ENCODE peak calls at places on chromosomes 5 and 9, in seven cellular contexts. H is pancreas, V is fibroblast of lung, R is tibial nerve, Q is NCI-H510A, S is choroid plexus epithelial cell, T is glomerular endothelial cell. J is an unnamed sample.

GRCh38 chr5:137630972-137631370 is 104.9 kb downstream of the KLHL3 start:
- DNase-seq in H (no peak), S (no peak), Q (no peak), V (no peak), T (no peak), R (no peak), J (no peak)

GRCh38 chr5:6573651-6574101 is 59.2 kb downstream of the NSUN2 start:
- DNase-seq in S (no peak), T (no peak), R (no peak), V (no peak), Q (no peak), H (no peak), J (no peak)

GRCh38 chr9:10793306-10793705 is 180.5 kb upstream of the PTPRD start:
- DNase-seq in V (no peak), H (no peak), S (no peak), T (no peak), Q (no peak), R (no peak), J (no peak)

GRCh38 chr9:88045686-88046085 is 71.4 kb upstream of the CDK20 start:
- DNase-seq in S (no peak), T (no peak), Q (no peak), V (no peak), H (no peak), R (no peak), J (no peak)

GRCh38 chr5:17802256-17802655 is 168.0 kb downstream of the TAF11L14 start:
- DNase-seq in R (no peak), Q (no peak), S (peak; percentile 77), H (no peak), V (no peak), T (no peak), J (no peak)

GRCh38 chr5:1466631-1467265 is 21.5 kb upstream of the SLC6A3 start:
- DNase-seq in Q (no peak), V (no peak), R (no peak), T (no peak), H (no peak), S (no peak), J (no peak)

GRCh38 chr5:114362197-114362976 is 517 bp downstream of the KCNN2 start:
- DNase-seq in Q (peak; percentile 39), V (peak; percentile 46), S (no peak), R (no peak), H (no peak), T (no peak), J (no peak)

GRCh38 chr5:148961261-148962199 is 101.3 kb downstream of the SH3TC2 start:
- DNase-seq in T (no peak), R (no peak), S (no peak), V (peak; percentile 74), Q (no peak), H (peak; percentile 62), J (no peak)

GRCh38 chr5:72246954-72247442 is 73.0 kb downstream of the MRPS27 start:
- DNase-seq in Q (no peak), R (no peak), H (no peak), S (peak; percentile 62), V (peak; percentile 43), T (no peak), J (no peak)

GRCh38 chr5:121758640-121759039 is 93.0 kb upstream of the FTMT start:
- DNase-seq in T (no peak), Q (no peak), R (no peak), V (no peak), S (no peak), H (no peak), J (no peak)

GRCh38 chr9:93822229-93822628 is 132.9 kb downstream of the BARX1 start:
- DNase-seq in R (no peak), H (no peak), Q (no peak), T (no peak), S (no peak), V (no peak), J (no peak)

GRCh38 chr9:134848504-134848903 is 32.1 kb upstream of the FCN2 start:
- DNase-seq in V (no peak), Q (no peak), T (no peak), S (no peak), H (no peak), R (no peak), J (no peak)

GRCh38 chr5:62030326-62030725 is 275.7 kb upstream of the KIF2A start:
- DNase-seq in S (no peak), V (no peak), T (no peak), H (no peak), R (no peak), Q (no peak), J (no peak)

GRCh38 chr5:150662731-150663516 is 1.9 kb downstream of the MYOZ3 start:
- DNase-seq in Q (no peak), R (no peak), V (no peak), H (no peak), T (no peak), S (no peak), J (no peak)

GRCh38 chr9:134694714-134695113 is 53.1 kb downstream of the COL5A1 start:
- DNase-seq in V (no peak), S (no peak), H (no peak), T (no peak), R (no peak), Q (no peak), J (no peak)

GRCh38 chr9:14221558-14221957 is 92.4 kb downstream of the NFIB start:
- DNase-seq in R (no peak), V (peak; percentile 82), Q (no peak), H (no peak), T (peak; percentile 75), S (peak; percentile 66), J (no peak)

GRCh38 chr9:127058645-127059021 is 63.8 kb downstream of the ANGPTL2 start:
- DNase-seq in S (no peak), V (peak; percentile 44), Q (no peak), H (no peak), T (no peak), R (no peak), J (no peak)

GRCh38 chr9:130450344-130451003 is 5.7 kb downstream of the ASS1 start:
- DNase-seq in T (no peak), H (peak; percentile 66), Q (no peak), R (no peak), V (no peak), S (no peak), J (no peak)

GRCh38 chr5:145918397-145918796 is 18.0 kb upstream of the SH3RF2 start:
- DNase-seq in V (no peak), S (no peak), R (no peak), Q (no peak), T (no peak), H (no peak), J (no peak)

GRCh38 chr9:35689601-35690446 is at the start of gene TPM2:
- DNase-seq in H (no peak), R (peak; percentile 35), S (peak; percentile 72), Q (no peak), V (peak; percentile 86), T (no peak), J (no peak)

GRCh38 chr5:10856646-10857332 is 95.8 kb upstream of the DAP start:
- DNase-seq in T (no peak), S (peak; percentile 82), Q (no peak), H (peak; percentile 62), R (peak; percentile 38), V (peak; percentile 51), J (no peak)

GRCh38 chr5:90408571-90409317 is 812 bp downstream of the CETN3 start:
- DNase-seq in S (peak; percentile 5), V (no peak), T (no peak), Q (no peak), H (no peak), R (no peak), J (no peak)

GRCh38 chr9:94912700-94913249 is 186.3 kb downstream of the AOPEP start:
- DNase-seq in H (no peak), R (no peak), S (peak; percentile 70), T (no peak), Q (no peak), V (no peak), J (no peak)

GRCh38 chr5:99032234-99033013 is 103.6 kb upstream of the CHD1 start:
- DNase-seq in H (peak; percentile 72), Q (no peak), S (peak; percentile 93), R (peak; percentile 84), T (no peak), V (peak; percentile 91), J (no peak)

GRCh38 chr9:136326061-136326776 is 1.1 kb upstream of the GPSM1 start:
- DNase-seq in H (no peak), V (peak; percentile 98), R (no peak), Q (no peak), S (peak; percentile 89), T (no peak), J (no peak)

GRCh38 chr9:21153688-21154608 is 12.3 kb upstream of the IFNW1 start:
- DNase-seq in Q (no peak), S (peak; percentile 39), T (peak; percentile 18), R (peak; percentile 22), V (peak; percentile 15), H (no peak), J (no peak)

GRCh38 chr5:173562451-173562850 is 54.0 kb downstream of the BOD1 start:
- DNase-seq in R (no peak), H (no peak), V (no peak), Q (no peak), T (no peak), S (no peak), J (no peak)

GRCh38 chr9:127036437-127036836 is 86.0 kb downstream of the ANGPTL2 start:
- DNase-seq in V (no peak), Q (no peak), T (no peak), S (no peak), H (no peak), R (no peak), J (no peak)

GRCh38 chr5:138900281-138900965 is 25.3 kb upstream of the LRRTM2 start:
- DNase-seq in V (peak; percentile 43), Q (no peak), T (peak; percentile 70), H (no peak), S (peak; percentile 76), R (no peak), J (no peak)

GRCh38 chr5:4901890-4902289 is 238.2 kb upstream of the ADAMTS16 start:
- DNase-seq in T (no peak), R (no peak), V (no peak), H (no peak), Q (no peak), S (no peak), J (no peak)

GRCh38 chr5:1008451-1009358 is at the start of gene NKD2:
- DNase-seq in T (no peak), Q (no peak), H (peak; percentile 36), S (no peak), V (no peak), R (no peak), J (peak; percentile 43)

GRCh38 chr9:129602598-129603415 is 18.1 kb downstream of the C9orf50 start:
- DNase-seq in Q (no peak), V (no peak), H (no peak), S (no peak), R (no peak), T (no peak), J (no peak)

J was measured in stimulated activated CD4-positive, alpha-beta T cell treated with anti-CD3 and anti-CD28 coated beads, TNF-alpha, amount 100 ng/mL, for 4 hours.